ENCODE peak calls at places on chromosomes 3 and 15, in five cellular contexts. One of them, this sample, is unnamed.

GRCh38 chr3:50436063-50436674 is 67.3 kb downstream of the CACNA2D2 start:
- ATAC-seq in upper lobe of left lung: peak; percentile 79
- ATAC-seq in HepG2: peak; percentile 92
- ATAC-seq in K562: peak; percentile 98
- ATAC-seq in GM12878: peak; percentile 94
- ATAC-seq in this sample: peak; percentile 61

GRCh38 chr15:64010719-64011118 is 35.6 kb downstream of the DAPK2 start:
- ATAC-seq in HepG2: no peak
- ATAC-seq in K562: peak; percentile 77
- ATAC-seq in upper lobe of left lung: peak; percentile 77
- ATAC-seq in GM12878: peak; percentile 98
- ATAC-seq in this sample: no peak

GRCh38 chr3:196049567-196050122 is 32.2 kb downstream of the TFRC start:
- ATAC-seq in upper lobe of left lung: no peak
- ATAC-seq in K562: peak; percentile 0
- ATAC-seq in GM12878: no peak
- ATAC-seq in HepG2: no peak
- ATAC-seq in this sample: no peak

GRCh38 chr15:92617197-92618037 is 38.2 kb downstream of the FAM174B start:
- ATAC-seq in upper lobe of left lung: peak; percentile 77
- ATAC-seq in K562: peak; percentile 88
- ATAC-seq in GM12878: no peak
- ATAC-seq in HepG2: peak; percentile 98
- ATAC-seq in this sample: peak; percentile 88

GRCh38 chr3:12901631-12902045 is 60.3 kb upstream of the RPL32 start:
- ATAC-seq in HepG2: peak; percentile 70
- ATAC-seq in K562: peak; percentile 80
- ATAC-seq in upper lobe of left lung: no peak
- ATAC-seq in GM12878: peak; percentile 61
- ATAC-seq in this sample: no peak

GRCh38 chr15:67358812-67359211 is 104.2 kb downstream of the IQCH start:
- ATAC-seq in GM12878: no peak
- ATAC-seq in K562: no peak
- ATAC-seq in upper lobe of left lung: no peak
- ATAC-seq in HepG2: peak; percentile 68
- ATAC-seq in this sample: no peak

GRCh38 chr3:38003371-38003816 is 12.8 kb downstream of the VILL start:
- ATAC-seq in K562: peak; percentile 77
- ATAC-seq in upper lobe of left lung: peak; percentile 71
- ATAC-seq in HepG2: peak; percentile 65
- ATAC-seq in GM12878: peak; percentile 55
- ATAC-seq in this sample: peak; percentile 31

GRCh38 chr15:40105517-40106202 is 3.0 kb downstream of the BMF start:
- ATAC-seq in upper lobe of left lung: no peak
- ATAC-seq in K562: no peak
- ATAC-seq in HepG2: no peak
- ATAC-seq in GM12878: peak; percentile 12
- ATAC-seq in this sample: no peak

GRCh38 chr3:73765878-73766564 is 141.3 kb upstream of the PDZRN3 start:
- ATAC-seq in upper lobe of left lung: no peak
- ATAC-seq in HepG2: no peak
- ATAC-seq in GM12878: no peak
- ATAC-seq in K562: no peak
- ATAC-seq in this sample: peak; percentile 66

GRCh38 chr3:177119829-177120228 is 77.5 kb downstream of the TBL1XR1 start:
- ATAC-seq in GM12878: no peak
- ATAC-seq in HepG2: no peak
- ATAC-seq in K562: peak; percentile 45
- ATAC-seq in upper lobe of left lung: no peak
- ATAC-seq in this sample: no peak

GRCh38 chr3:43649365-43649968 is 27.7 kb upstream of the ANO10 start:
- ATAC-seq in K562: peak; percentile 80
- ATAC-seq in HepG2: peak; percentile 66
- ATAC-seq in GM12878: peak; percentile 60
- ATAC-seq in upper lobe of left lung: no peak
- ATAC-seq in this sample: no peak

GRCh38 chr15:92021765-92022164 is 168.3 kb downstream of the SLCO3A1 start:
- ATAC-seq in upper lobe of left lung: no peak
- ATAC-seq in K562: no peak
- ATAC-seq in GM12878: peak; percentile 95
- ATAC-seq in HepG2: no peak
- ATAC-seq in this sample: no peak

GRCh38 chr3:156812521-156813335 is 13.4 kb upstream of the LEKR1 start:
- ATAC-seq in K562: peak; percentile 91
- ATAC-seq in GM12878: peak; percentile 55
- ATAC-seq in HepG2: peak; percentile 94
- ATAC-seq in upper lobe of left lung: peak; percentile 49
- ATAC-seq in this sample: no peak
- TF ChIP-seq EP300 in K562: peak; percentile 82
- TF ChIP-seq EP300 in GM12878: no peak
- TF ChIP-seq EP300 in HepG2: peak; percentile 80
- TF ChIP-seq EP300 in upper lobe of left lung: no peak
- TF ChIP-seq EP300 in this sample: no peak

GRCh38 chr15:73388256-73388781 is 19.6 kb upstream of the HCN4 start:
- ATAC-seq in upper lobe of left lung: no peak
- ATAC-seq in HepG2: no peak
- ATAC-seq in GM12878: no peak
- ATAC-seq in K562: no peak
- ATAC-seq in this sample: no peak
- TF ChIP-seq POLR2AphosphoS5 in upper lobe of left lung: no peak
- TF ChIP-seq POLR2AphosphoS5 in HepG2: no peak
- TF ChIP-seq POLR2AphosphoS5 in GM12878: no peak
- TF ChIP-seq POLR2AphosphoS5 in K562: no peak
- TF ChIP-seq POLR2AphosphoS5 in this sample: no peak

DNA sequence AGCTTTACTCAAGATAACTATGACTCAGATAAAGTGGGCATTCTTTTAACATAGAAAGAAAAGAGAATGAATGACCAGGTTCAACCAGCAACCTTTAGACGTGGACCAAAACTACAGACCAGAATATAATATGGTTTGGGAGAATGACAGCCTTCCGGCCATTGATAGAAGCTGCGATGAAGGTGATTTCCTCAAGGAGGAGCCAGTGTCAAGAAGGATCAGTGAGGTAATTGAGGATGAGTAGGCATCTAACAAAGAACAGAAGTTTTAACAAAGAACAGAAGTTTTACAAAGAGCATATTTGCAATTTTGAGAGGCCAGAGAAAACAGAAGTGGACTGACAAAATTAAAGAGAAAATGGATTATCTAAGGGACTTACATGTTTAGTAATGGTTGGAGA is 289.0 kb upstream of the AGTR1 start:
- ATAC-seq in K562: no peak
- ATAC-seq in GM12878: no peak
- ATAC-seq in upper lobe of left lung: no peak
- ATAC-seq in HepG2: no peak
- ATAC-seq in this sample: no peak
- TF ChIP-seq CTCF in K562: no peak
- TF ChIP-seq CTCF in GM12878: no peak
- TF ChIP-seq CTCF in upper lobe of left lung: no peak
- TF ChIP-seq CTCF in HepG2: no peak
- TF ChIP-seq CTCF in this sample: no peak

DNA sequence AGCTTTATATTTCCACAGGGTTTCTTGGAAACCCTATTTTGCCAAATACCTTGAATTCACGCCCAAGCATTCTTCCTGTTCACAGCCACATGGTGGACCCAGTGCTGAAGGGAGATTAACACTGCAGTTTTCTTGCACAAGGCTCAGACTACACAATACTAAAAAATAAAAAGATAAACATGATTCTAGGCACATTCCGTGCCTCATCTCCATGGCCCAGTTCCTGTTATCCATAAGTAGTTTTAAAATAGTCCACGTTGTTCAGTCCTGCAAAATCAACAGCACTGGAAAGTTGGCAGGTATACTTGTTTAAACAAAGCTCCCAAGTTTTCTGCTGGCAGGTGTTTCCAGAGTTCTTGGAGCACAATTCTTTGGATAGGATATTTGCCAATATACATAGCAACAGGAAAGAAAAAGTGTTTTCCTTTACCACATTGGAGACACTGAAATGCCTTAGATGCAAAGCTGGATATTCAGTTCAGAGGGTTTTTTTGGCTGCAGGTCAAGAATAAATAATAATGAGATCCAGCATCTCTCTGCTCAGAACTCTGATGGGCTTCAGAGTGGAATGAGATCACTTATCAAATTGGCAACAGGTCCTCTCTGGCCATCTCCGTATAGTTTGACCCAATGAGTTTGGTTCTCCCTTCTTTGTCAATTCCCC is 88.1 kb upstream of the TGFBR2 start:
- ATAC-seq in GM12878: no peak
- ATAC-seq in upper lobe of left lung: peak; percentile 90
- ATAC-seq in K562: no peak
- ATAC-seq in HepG2: peak; percentile 67
- ATAC-seq in this sample: peak; percentile 95
- TF ChIP-seq EP300 in GM12878: no peak
- TF ChIP-seq EP300 in upper lobe of left lung: peak; percentile 26
- TF ChIP-seq EP300 in K562: no peak
- TF ChIP-seq EP300 in HepG2: peak; percentile 28
- TF ChIP-seq EP300 in this sample: peak; percentile 71

GRCh38 chr15:55250392-55250791 is 39.2 kb downstream of the RAB27A start:
- ATAC-seq in K562: no peak
- ATAC-seq in HepG2: peak; percentile 65
- ATAC-seq in upper lobe of left lung: peak; percentile 50
- ATAC-seq in GM12878: no peak
- ATAC-seq in this sample: peak; percentile 91

GRCh38 chr15:55247276-55247675 is 42.3 kb downstream of the RAB27A start:
- ATAC-seq in GM12878: no peak
- ATAC-seq in K562: peak; percentile 4
- ATAC-seq in HepG2: no peak
- ATAC-seq in upper lobe of left lung: no peak
- ATAC-seq in this sample: peak; percentile 29

GRCh38 chr15:55250951-55251350 is 38.7 kb downstream of the RAB27A start:
- ATAC-seq in GM12878: no peak
- ATAC-seq in upper lobe of left lung: no peak
- ATAC-seq in HepG2: no peak
- ATAC-seq in K562: peak; percentile 9
- ATAC-seq in this sample: no peak

GRCh38 chr15:55247766-55248427 is 41.7 kb downstream of the RAB27A start:
- ATAC-seq in GM12878: no peak
- ATAC-seq in K562: peak; percentile 33
- ATAC-seq in upper lobe of left lung: peak; percentile 44
- ATAC-seq in HepG2: no peak
- ATAC-seq in this sample: no peak

GRCh38 chr15:55248895-55249294 is 40.7 kb downstream of the RAB27A start:
- ATAC-seq in upper lobe of left lung: no peak
- ATAC-seq in K562: no peak
- ATAC-seq in HepG2: no peak
- ATAC-seq in GM12878: no peak
- ATAC-seq in this sample: no peak
- TF ChIP-seq POLR2AphosphoS5 in upper lobe of left lung: no peak
- TF ChIP-seq POLR2AphosphoS5 in K562: no peak
- TF ChIP-seq POLR2AphosphoS5 in HepG2: no peak
- TF ChIP-seq POLR2AphosphoS5 in GM12878: no peak
- TF ChIP-seq POLR2AphosphoS5 in this sample: no peak

GRCh38 chr3:63370094-63370493 is 92.0 kb downstream of the SYNPR start:
- ATAC-seq in GM12878: no peak
- ATAC-seq in HepG2: no peak
- ATAC-seq in K562: no peak
- ATAC-seq in upper lobe of left lung: no peak
- ATAC-seq in this sample: no peak

GRCh38 chr3:63364495-63364894 is 86.4 kb downstream of the SYNPR start:
- ATAC-seq in GM12878: no peak
- ATAC-seq in K562: no peak
- ATAC-seq in upper lobe of left lung: no peak
- ATAC-seq in HepG2: no peak
- ATAC-seq in this sample: no peak

DNA sequence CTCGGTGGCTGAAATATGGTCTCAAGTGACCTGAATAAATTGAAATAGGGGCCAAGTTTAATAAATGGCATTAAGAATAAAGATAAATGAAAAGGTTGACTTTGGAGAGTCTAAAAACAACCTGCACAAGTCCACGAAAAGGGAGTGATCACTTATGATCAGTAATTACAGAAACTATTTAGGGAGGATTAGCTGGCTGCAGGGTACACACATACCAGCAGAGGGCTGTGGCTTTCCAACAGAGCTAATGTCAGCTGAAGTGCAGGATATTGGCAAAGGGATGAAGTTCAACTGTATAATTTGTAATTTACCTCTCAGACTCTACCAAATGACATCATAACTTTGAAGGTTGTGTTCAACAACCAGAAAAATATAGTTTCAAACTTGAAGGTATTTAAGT is 86.8 kb downstream of the SYNPR start:
- ATAC-seq in GM12878: no peak
- ATAC-seq in upper lobe of left lung: no peak
- ATAC-seq in K562: no peak
- ATAC-seq in HepG2: peak; percentile 74
- ATAC-seq in this sample: no peak
- TF ChIP-seq CTCF in GM12878: no peak
- TF ChIP-seq CTCF in upper lobe of left lung: no peak
- TF ChIP-seq CTCF in K562: no peak
- TF ChIP-seq CTCF in HepG2: peak; percentile 26
- TF ChIP-seq CTCF in this sample: no peak

GRCh38 chr15:53831907-53832793 is 72.7 kb upstream of the WDR72 start:
- ATAC-seq in GM12878: no peak
- ATAC-seq in upper lobe of left lung: no peak
- ATAC-seq in K562: no peak
- ATAC-seq in HepG2: peak; percentile 73
- ATAC-seq in this sample: no peak
- TF ChIP-seq EP300 in GM12878: no peak
- TF ChIP-seq EP300 in upper lobe of left lung: no peak
- TF ChIP-seq EP300 in K562: no peak
- TF ChIP-seq EP300 in HepG2: peak; percentile 93
- TF ChIP-seq EP300 in this sample: no peak